ENCODE peak calls at places on chromosomes 13 and 19, in four cellular contexts. One of them, this sample, is unnamed. For H4K20me1, the result is how much of the 10 kb centered on the place peaks cover.

GRCh38 chr19:42474743-42475142 is 32.0 kb upstream of the CXCL17 start:
- DNase-seq in K562: no peak
- DNase-seq in GM12878: no peak
- DNase-seq in HepG2: no peak
- DNase-seq in this sample: no peak

GRCh38 chr13:40789275-40790231 is at the start of gene SLC25A15:
- DNase-seq in K562: peak
- DNase-seq in GM12878: no peak
- DNase-seq in HepG2: peak
- DNase-seq in this sample: peak

GRCh38 chr19:17488593-17489391 is 18.5 kb downstream of the SLC27A1 start:
- DNase-seq in K562: peak
- DNase-seq in GM12878: no peak
- DNase-seq in HepG2: peak
- DNase-seq in this sample: peak

GRCh38 chr13:105969761-105970160 is 565.7 kb downstream of the EFNB2 start:
- DNase-seq in K562: no peak
- DNase-seq in GM12878: no peak
- DNase-seq in HepG2: no peak
- DNase-seq in this sample: no peak

GRCh38 chr19:43441736-43442135 is 23.7 kb downstream of the LYPD3 start:
- DNase-seq in K562: no peak
- DNase-seq in GM12878: no peak
- DNase-seq in HepG2: no peak
- DNase-seq in this sample: no peak

GRCh38 chr19:38788478-38789243 is at the start of gene LGALS7B:
- DNase-seq in K562: no peak
- DNase-seq in GM12878: no peak
- DNase-seq in HepG2: no peak
- DNase-seq in this sample: no peak

GRCh38 chr13:73820285-73820684 is 313.9 kb downstream of the KLF12 start:
- DNase-seq in K562: no peak
- DNase-seq in GM12878: no peak
- DNase-seq in HepG2: no peak
- DNase-seq in this sample: no peak

GRCh38 chr13:96636310-96636709 is 358.0 kb downstream of the OXGR1 start:
- DNase-seq in K562: no peak
- DNase-seq in GM12878: no peak
- DNase-seq in HepG2: no peak
- DNase-seq in this sample: no peak

GRCh38 chr19:16207490-16208025 is 9.8 kb downstream of the AP1M1 start:
- DNase-seq in K562: no peak
- DNase-seq in GM12878: no peak
- DNase-seq in HepG2: no peak
- DNase-seq in this sample: no peak

GRCh38 chr19:51749979-51750378 is 1.7 kb downstream of the FPR1 start:
- DNase-seq in K562: no peak
- DNase-seq in GM12878: no peak
- DNase-seq in HepG2: no peak
- DNase-seq in this sample: no peak

GRCh38 chr13:42395066-42395821 is 123.3 kb downstream of the AKAP11 start:
- DNase-seq in K562: no peak
- DNase-seq in GM12878: no peak
- DNase-seq in HepG2: no peak
- DNase-seq in this sample: no peak

GRCh38 chr13:26299168-26299788 is 45.3 kb downstream of the CDK8 start:
- DNase-seq in K562: no peak
- DNase-seq in GM12878: no peak
- DNase-seq in HepG2: no peak
- DNase-seq in this sample: no peak

GRCh38 chr13:26295812-26296211 is 41.9 kb downstream of the CDK8 start:
- DNase-seq in K562: no peak
- DNase-seq in GM12878: no peak
- DNase-seq in HepG2: no peak
- DNase-seq in this sample: no peak

GRCh38 chr13:26305676-26306075 is 51.7 kb downstream of the CDK8 start:
- DNase-seq in K562: no peak
- DNase-seq in GM12878: no peak
- DNase-seq in HepG2: no peak
- DNase-seq in this sample: no peak

DNA sequence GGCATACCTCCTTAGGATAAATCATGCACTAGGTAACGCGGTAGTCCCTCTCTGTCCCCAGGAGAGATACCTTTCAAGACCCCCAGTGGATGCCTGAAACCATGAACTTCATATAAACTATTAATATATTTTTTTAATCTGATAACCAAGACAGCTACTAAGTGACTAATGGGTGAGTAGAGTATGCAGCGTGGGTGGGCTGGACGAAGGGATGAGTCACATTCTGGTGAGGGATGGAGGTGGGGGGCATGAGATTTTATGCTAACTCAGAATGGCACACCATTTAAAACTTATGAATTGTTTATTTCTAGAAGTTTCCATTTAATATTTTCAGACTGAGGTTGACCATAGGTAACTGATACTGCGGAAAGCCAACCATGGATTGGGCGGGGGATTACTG is 46.2 kb downstream of the CDK8 start:
- DNase-seq in K562: no peak
- DNase-seq in GM12878: no peak
- DNase-seq in HepG2: no peak
- DNase-seq in this sample: no peak
- TF ChIP-seq SMC3 in K562: no peak
- TF ChIP-seq SMC3 in GM12878: no peak
- TF ChIP-seq SMC3 in HepG2: no peak
- TF ChIP-seq SMC3 in this sample: no peak

DNA sequence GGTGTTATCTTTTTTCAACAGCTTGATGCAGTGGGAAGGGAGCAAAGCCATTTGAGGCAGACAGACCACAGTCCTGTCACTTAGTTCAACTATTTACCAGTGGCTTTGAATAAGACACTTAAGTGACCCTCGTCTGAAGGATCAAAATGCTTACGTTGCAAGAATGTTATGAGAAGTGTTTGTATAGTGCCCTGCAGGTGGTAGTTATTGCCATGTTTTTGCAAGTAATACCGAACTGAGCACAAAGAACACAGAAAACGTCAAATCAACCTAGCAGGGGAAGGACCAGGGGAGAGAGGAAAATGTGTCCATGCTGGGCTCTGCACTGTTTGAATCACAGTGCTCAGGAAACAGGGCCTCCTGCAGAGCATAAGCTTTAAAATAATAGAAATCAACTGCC is 2.8 kb downstream of the SOHLH2 start:
- DNase-seq in K562: no peak
- DNase-seq in GM12878: no peak
- DNase-seq in HepG2: no peak
- DNase-seq in this sample: no peak
- TF ChIP-seq NFIC in K562: no peak
- TF ChIP-seq NFIC in GM12878: no peak
- TF ChIP-seq NFIC in HepG2: no peak
- TF ChIP-seq NFIC in this sample: no peak

GRCh38 chr19:49827034-49827433 is 8.9 kb downstream of the MED25 start:
- DNase-seq in K562: no peak
- DNase-seq in GM12878: no peak
- DNase-seq in HepG2: no peak
- DNase-seq in this sample: no peak
- H4K20me1 ChIP-seq in K562: under half
- H4K20me1 ChIP-seq in GM12878: under half
- H4K20me1 ChIP-seq in HepG2: under half
- H4K20me1 ChIP-seq in this sample: under half

GRCh38 chr13:19764237-19764636 is 18.5 kb downstream of the PSPC1 start:
- DNase-seq in K562: no peak
- DNase-seq in GM12878: no peak
- DNase-seq in HepG2: no peak
- DNase-seq in this sample: no peak

GRCh38 chr13:19763618-19764017 is 19.1 kb downstream of the PSPC1 start:
- DNase-seq in K562: no peak
- DNase-seq in GM12878: no peak
- DNase-seq in HepG2: no peak
- DNase-seq in this sample: no peak

DNA sequence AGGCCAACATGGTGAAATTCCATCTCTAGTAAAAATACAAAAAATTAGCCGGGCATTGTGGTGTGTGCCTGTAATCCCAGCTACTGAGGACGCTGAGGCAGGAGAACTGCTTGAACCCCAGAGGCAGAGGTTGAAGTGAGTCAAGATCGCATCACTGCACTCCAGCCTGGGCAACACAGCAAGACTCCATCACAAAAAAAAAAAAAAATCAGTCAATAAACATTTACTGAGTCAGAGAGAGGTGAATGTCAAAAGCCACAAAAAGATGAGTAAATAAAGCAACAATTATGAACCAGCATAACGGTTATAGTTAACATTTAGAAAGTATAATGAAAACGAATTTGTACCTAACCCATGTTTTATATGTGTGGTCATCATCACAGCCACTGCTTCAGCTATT is 23.1 kb downstream of the PSPC1 start:
- DNase-seq in K562: no peak
- DNase-seq in GM12878: no peak
- DNase-seq in HepG2: no peak
- DNase-seq in this sample: no peak
- TF ChIP-seq SMC3 in K562: no peak
- TF ChIP-seq SMC3 in GM12878: no peak
- TF ChIP-seq SMC3 in HepG2: no peak
- TF ChIP-seq SMC3 in this sample: no peak

GRCh38 chr19:28483197-28483596 is 729.8 kb downstream of the UQCRFS1 start:
- DNase-seq in K562: no peak
- DNase-seq in GM12878: no peak
- DNase-seq in HepG2: no peak
- DNase-seq in this sample: no peak

GRCh38 chr19:28486934-28487333 is 726.0 kb downstream of the UQCRFS1 start:
- DNase-seq in K562: no peak
- DNase-seq in GM12878: no peak
- DNase-seq in HepG2: no peak
- DNase-seq in this sample: no peak

GRCh38 chr19:28485300-28485699 is 727.7 kb downstream of the UQCRFS1 start:
- DNase-seq in K562: no peak
- DNase-seq in GM12878: no peak
- DNase-seq in HepG2: no peak
- DNase-seq in this sample: no peak

GRCh38 chr19:28481674-28482073 is 731.3 kb downstream of the UQCRFS1 start:
- DNase-seq in K562: no peak
- DNase-seq in GM12878: no peak
- DNase-seq in HepG2: no peak
- DNase-seq in this sample: no peak

GRCh38 chr19:28482221-28482620 is 730.7 kb downstream of the UQCRFS1 start:
- DNase-seq in K562: no peak
- DNase-seq in GM12878: no peak
- DNase-seq in HepG2: no peak
- DNase-seq in this sample: no peak
- TF ChIP-seq NFIC in K562: no peak
- TF ChIP-seq NFIC in GM12878: no peak
- TF ChIP-seq NFIC in HepG2: no peak
- TF ChIP-seq NFIC in this sample: no peak

DNA sequence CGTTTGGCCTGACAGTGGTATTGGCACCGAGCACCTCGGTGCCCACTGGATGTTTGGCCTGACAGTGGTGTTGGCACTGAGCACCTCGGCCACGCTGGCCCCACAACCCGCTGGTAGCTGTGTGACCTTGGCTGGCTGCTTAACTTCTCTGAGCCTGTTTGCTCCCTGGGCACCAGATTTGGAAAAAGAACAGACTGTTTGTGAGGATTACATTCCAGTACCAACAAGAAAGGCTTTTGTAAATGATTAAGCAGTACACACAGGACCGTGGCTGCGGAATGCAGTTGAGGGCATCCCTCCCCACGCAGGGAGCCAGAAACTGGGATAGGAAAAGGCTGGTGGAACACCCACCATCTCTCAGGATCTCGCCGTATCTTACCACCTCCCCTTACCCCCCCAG is 31.9 kb downstream of the SLC25A42 start:
- DNase-seq in K562: no peak
- DNase-seq in GM12878: no peak
- DNase-seq in HepG2: peak
- DNase-seq in this sample: no peak
- H4K20me1 ChIP-seq in K562: under half
- H4K20me1 ChIP-seq in GM12878: under half
- H4K20me1 ChIP-seq in HepG2: under half
- H4K20me1 ChIP-seq in this sample: under half

GRCh38 chr13:99525967-99526366 is 24.7 kb downstream of the TM9SF2 start:
- DNase-seq in K562: no peak
- DNase-seq in GM12878: no peak
- DNase-seq in HepG2: no peak
- DNase-seq in this sample: no peak
- TF ChIP-seq SMC3 in K562: no peak
- TF ChIP-seq SMC3 in GM12878: no peak
- TF ChIP-seq SMC3 in HepG2: no peak
- TF ChIP-seq SMC3 in this sample: no peak

GRCh38 chr19:2166741-2167738 is 3.3 kb downstream of the DOT1L start:
- DNase-seq in K562: no peak
- DNase-seq in GM12878: no peak
- DNase-seq in HepG2: peak
- DNase-seq in this sample: peak

GRCh38 chr19:2170987-2171348 is 7.2 kb downstream of the DOT1L start:
- DNase-seq in K562: no peak
- DNase-seq in GM12878: no peak
- DNase-seq in HepG2: no peak
- DNase-seq in this sample: no peak

GRCh38 chr19:2167896-2168618 is 4.3 kb downstream of the DOT1L start:
- DNase-seq in K562: no peak
- DNase-seq in GM12878: peak
- DNase-seq in HepG2: peak
- DNase-seq in this sample: no peak

GRCh38 chr19:2170219-2170618 is 6.5 kb downstream of the DOT1L start:
- DNase-seq in K562: no peak
- DNase-seq in GM12878: no peak
- DNase-seq in HepG2: no peak
- DNase-seq in this sample: no peak

DNA sequence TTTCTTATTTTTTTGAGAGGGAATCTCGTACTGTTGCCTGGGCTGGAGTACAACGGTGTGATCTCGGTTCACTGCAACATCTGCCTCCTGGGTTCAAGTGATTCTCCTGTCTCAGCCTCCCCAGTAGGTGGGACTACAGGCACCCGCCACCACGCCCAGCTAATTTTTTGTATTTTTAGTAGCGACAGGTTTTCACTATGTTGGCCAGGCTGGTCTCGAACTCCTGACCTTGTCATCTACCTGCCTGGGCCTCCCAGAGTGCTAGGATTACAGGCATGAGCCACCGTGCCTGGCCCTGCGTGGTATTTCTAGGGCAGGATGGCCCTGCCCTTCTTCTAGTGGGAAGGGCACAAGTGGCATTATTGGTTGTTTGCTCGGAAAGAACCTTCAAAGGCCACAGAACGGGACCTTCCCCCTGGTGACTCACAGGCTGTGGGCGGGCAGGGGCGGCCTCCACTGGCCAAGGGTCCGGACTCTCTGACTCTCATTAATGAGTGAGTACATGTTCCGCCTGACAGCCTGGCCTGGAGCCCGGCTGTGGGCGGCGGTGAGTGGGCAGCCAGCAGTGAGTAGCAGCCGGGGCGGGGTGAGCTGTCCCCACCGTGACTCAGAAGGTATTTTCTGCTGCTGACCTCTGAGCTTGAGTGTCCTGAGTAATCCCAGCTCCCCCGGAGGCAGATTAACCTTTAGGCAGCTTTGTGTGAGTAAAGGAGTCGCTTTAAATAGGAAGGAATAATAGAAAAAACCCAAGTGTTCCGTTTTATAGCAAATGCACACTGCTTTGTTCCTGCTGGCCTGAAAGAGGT is 5.1 kb downstream of the DOT1L start:
- DNase-seq in K562: peak
- DNase-seq in GM12878: peak
- DNase-seq in HepG2: peak
- DNase-seq in this sample: peak
- TF ChIP-seq NFIC in K562: peak
- TF ChIP-seq NFIC in GM12878: no peak
- TF ChIP-seq NFIC in HepG2: peak
- TF ChIP-seq NFIC in this sample: peak